ENCODE peak calls at places on chromosomes 7 and 10, in seven cellular contexts. One of them, this sample, is unnamed.

GRCh38 chr10:68566955-68567354 is 6.8 kb downstream of the TET1 start:
- DNase-seq in cardiac muscle cell: no peak
- DNase-seq in body of pancreas: no peak
- DNase-seq in PC-3: no peak
- DNase-seq in esophagus squamous epithelium: no peak
- DNase-seq in fibroblast of mammary gland: peak
- DNase-seq in heart right ventricle: no peak
- DNase-seq in this sample: no peak

GRCh38 chr10:15254808-15255655 is 86.5 kb upstream of the NMT2 start:
- DNase-seq in cardiac muscle cell: no peak
- DNase-seq in body of pancreas: peak
- DNase-seq in PC-3: no peak
- DNase-seq in esophagus squamous epithelium: no peak
- DNase-seq in fibroblast of mammary gland: no peak
- DNase-seq in heart right ventricle: no peak
- DNase-seq in this sample: no peak

GRCh38 chr7:95213809-95214492 is 110.4 kb downstream of the PON1 start:
- DNase-seq in cardiac muscle cell: peak
- DNase-seq in body of pancreas: peak
- DNase-seq in PC-3: no peak
- DNase-seq in esophagus squamous epithelium: no peak
- DNase-seq in fibroblast of mammary gland: peak
- DNase-seq in heart right ventricle: peak
- DNase-seq in this sample: peak

GRCh38 chr10:106320078-106320477 is 844.4 kb downstream of the SORCS1 start:
- DNase-seq in cardiac muscle cell: no peak
- DNase-seq in body of pancreas: no peak
- DNase-seq in PC-3: no peak
- DNase-seq in esophagus squamous epithelium: no peak
- DNase-seq in fibroblast of mammary gland: no peak
- DNase-seq in heart right ventricle: no peak
- DNase-seq in this sample: no peak

GRCh38 chr10:61486738-61487396 is 33.7 kb upstream of the TMEM26 start:
- DNase-seq in cardiac muscle cell: peak
- DNase-seq in body of pancreas: no peak
- DNase-seq in PC-3: peak
- DNase-seq in esophagus squamous epithelium: no peak
- DNase-seq in fibroblast of mammary gland: peak
- DNase-seq in heart right ventricle: no peak
- DNase-seq in this sample: no peak

GRCh38 chr7:98879198-98879988 is 1.1 kb downstream of the TRRAP start:
- DNase-seq in cardiac muscle cell: no peak
- DNase-seq in body of pancreas: peak
- DNase-seq in PC-3: peak
- DNase-seq in esophagus squamous epithelium: no peak
- DNase-seq in fibroblast of mammary gland: peak
- DNase-seq in heart right ventricle: peak
- DNase-seq in this sample: no peak

GRCh38 chr10:69315610-69316312 is 37.5 kb downstream of the HK1 start:
- DNase-seq in cardiac muscle cell: no peak
- DNase-seq in body of pancreas: no peak
- DNase-seq in PC-3: no peak
- DNase-seq in esophagus squamous epithelium: no peak
- DNase-seq in fibroblast of mammary gland: no peak
- DNase-seq in heart right ventricle: no peak
- DNase-seq in this sample: no peak

GRCh38 chr7:137948845-137949330 is 53.0 kb downstream of the CREB3L2 start:
- DNase-seq in cardiac muscle cell: no peak
- DNase-seq in body of pancreas: no peak
- DNase-seq in PC-3: no peak
- DNase-seq in esophagus squamous epithelium: no peak
- DNase-seq in fibroblast of mammary gland: no peak
- DNase-seq in heart right ventricle: no peak
- DNase-seq in this sample: no peak

GRCh38 chr7:43044521-43044920 is 67.9 kb upstream of the HECW1 start:
- DNase-seq in cardiac muscle cell: no peak
- DNase-seq in body of pancreas: no peak
- DNase-seq in PC-3: no peak
- DNase-seq in esophagus squamous epithelium: no peak
- DNase-seq in fibroblast of mammary gland: no peak
- DNase-seq in heart right ventricle: no peak
- DNase-seq in this sample: no peak

GRCh38 chr10:1643161-1643910 is 94.0 kb downstream of the ADARB2 start:
- DNase-seq in cardiac muscle cell: no peak
- DNase-seq in body of pancreas: no peak
- DNase-seq in PC-3: peak
- DNase-seq in esophagus squamous epithelium: no peak
- DNase-seq in fibroblast of mammary gland: no peak
- DNase-seq in heart right ventricle: no peak
- DNase-seq in this sample: no peak

GRCh38 chr10:86857097-86857825 is 100.2 kb downstream of the MMRN2 start:
- DNase-seq in cardiac muscle cell: peak
- DNase-seq in body of pancreas: no peak
- DNase-seq in PC-3: peak
- DNase-seq in esophagus squamous epithelium: no peak
- DNase-seq in fibroblast of mammary gland: peak
- DNase-seq in heart right ventricle: no peak
- DNase-seq in this sample: peak

GRCh38 chr10:47256753-47257336 is 43.2 kb upstream of the GDF10 start:
- DNase-seq in cardiac muscle cell: no peak
- DNase-seq in body of pancreas: no peak
- DNase-seq in PC-3: no peak
- DNase-seq in esophagus squamous epithelium: no peak
- DNase-seq in fibroblast of mammary gland: peak
- DNase-seq in heart right ventricle: no peak
- DNase-seq in this sample: no peak

GRCh38 chr7:92833766-92834605 is 2.4 kb downstream of the CDK6 start:
- DNase-seq in cardiac muscle cell: peak
- DNase-seq in body of pancreas: peak
- DNase-seq in PC-3: peak
- DNase-seq in esophagus squamous epithelium: peak
- DNase-seq in fibroblast of mammary gland: peak
- DNase-seq in heart right ventricle: peak
- DNase-seq in this sample: no peak

GRCh38 chr10:79400567-79401004 is 44.8 kb downstream of the ZCCHC24 start:
- DNase-seq in cardiac muscle cell: peak
- DNase-seq in body of pancreas: peak
- DNase-seq in PC-3: peak
- DNase-seq in esophagus squamous epithelium: no peak
- DNase-seq in fibroblast of mammary gland: peak
- DNase-seq in heart right ventricle: peak
- DNase-seq in this sample: no peak

GRCh38 chr10:63738410-63738809 is 217.2 kb downstream of the REEP3 start:
- DNase-seq in cardiac muscle cell: peak
- DNase-seq in body of pancreas: no peak
- DNase-seq in PC-3: peak
- DNase-seq in esophagus squamous epithelium: no peak
- DNase-seq in fibroblast of mammary gland: peak
- DNase-seq in heart right ventricle: no peak
- DNase-seq in this sample: peak

GRCh38 chr10:107546239-107546638 is 381.7 kb upstream of the SORCS1 start:
- DNase-seq in cardiac muscle cell: peak
- DNase-seq in body of pancreas: no peak
- DNase-seq in PC-3: peak
- DNase-seq in esophagus squamous epithelium: no peak
- DNase-seq in fibroblast of mammary gland: peak
- DNase-seq in heart right ventricle: no peak
- DNase-seq in this sample: no peak

GRCh38 chr7:87058739-87059524 is 522 bp downstream of the ELAPOR2 start:
- DNase-seq in cardiac muscle cell: peak
- DNase-seq in body of pancreas: peak
- DNase-seq in PC-3: no peak
- DNase-seq in esophagus squamous epithelium: no peak
- DNase-seq in fibroblast of mammary gland: no peak
- DNase-seq in heart right ventricle: peak
- DNase-seq in this sample: no peak

GRCh38 chr7:149773446-149774236 is at the start of gene ZNF467:
- DNase-seq in cardiac muscle cell: peak
- DNase-seq in body of pancreas: peak
- DNase-seq in PC-3: peak
- DNase-seq in esophagus squamous epithelium: no peak
- DNase-seq in fibroblast of mammary gland: no peak
- DNase-seq in heart right ventricle: peak
- DNase-seq in this sample: no peak

GRCh38 chr7:80335473-80336232 is 176.2 kb downstream of the GNAT3 start:
- DNase-seq in cardiac muscle cell: peak
- DNase-seq in body of pancreas: no peak
- DNase-seq in PC-3: no peak
- DNase-seq in esophagus squamous epithelium: no peak
- DNase-seq in fibroblast of mammary gland: no peak
- DNase-seq in heart right ventricle: no peak
- DNase-seq in this sample: no peak

GRCh38 chr7:132603241-132603789 is 27.0 kb upstream of the PLXNA4 start:
- DNase-seq in cardiac muscle cell: no peak
- DNase-seq in body of pancreas: no peak
- DNase-seq in PC-3: no peak
- DNase-seq in esophagus squamous epithelium: no peak
- DNase-seq in fibroblast of mammary gland: no peak
- DNase-seq in heart right ventricle: no peak
- DNase-seq in this sample: no peak

DNA sequence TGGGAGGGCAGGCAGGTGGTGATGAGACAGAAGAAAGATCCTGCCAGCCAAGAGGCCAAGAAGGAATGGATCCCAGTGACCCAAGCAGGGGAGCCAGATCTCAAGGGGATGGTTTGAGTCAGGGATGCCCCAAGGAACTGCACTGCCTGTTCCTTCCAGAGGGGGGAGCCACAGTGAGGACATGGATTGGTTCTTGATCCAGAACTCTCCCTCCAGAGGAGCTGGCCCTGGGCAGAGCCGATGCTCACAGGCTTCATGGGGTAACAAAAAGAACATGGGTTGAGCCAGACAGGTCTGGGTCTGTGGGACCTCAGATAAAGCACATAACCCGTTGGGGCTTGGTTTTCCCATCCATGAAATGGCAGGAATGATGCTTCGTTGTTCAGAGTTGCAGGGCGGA is 4.6 kb upstream of the DENND2A start:
- DNase-seq in cardiac muscle cell: no peak
- DNase-seq in body of pancreas: no peak
- DNase-seq in PC-3: no peak
- DNase-seq in esophagus squamous epithelium: no peak
- DNase-seq in fibroblast of mammary gland: no peak
- DNase-seq in heart right ventricle: no peak
- DNase-seq in this sample: no peak
- H3K4me3 ChIP-seq in cardiac muscle cell: no peak
- H3K4me3 ChIP-seq in body of pancreas: no peak
- H3K4me3 ChIP-seq in PC-3: no peak
- H3K4me3 ChIP-seq in esophagus squamous epithelium: no peak
- H3K4me3 ChIP-seq in fibroblast of mammary gland: no peak
- H3K4me3 ChIP-seq in heart right ventricle: no peak
- H3K4me3 ChIP-seq in this sample: no peak

GRCh38 chr7:12434012-12434642 is 30.5 kb upstream of the VWDE start:
- DNase-seq in cardiac muscle cell: peak
- DNase-seq in body of pancreas: no peak
- DNase-seq in PC-3: peak
- DNase-seq in esophagus squamous epithelium: no peak
- DNase-seq in fibroblast of mammary gland: peak
- DNase-seq in heart right ventricle: no peak
- DNase-seq in this sample: no peak
- TF ChIP-seq CTCF in cardiac muscle cell: peak
- TF ChIP-seq CTCF in body of pancreas: peak
- TF ChIP-seq CTCF in PC-3: peak
- TF ChIP-seq CTCF in esophagus squamous epithelium: no peak
- TF ChIP-seq CTCF in fibroblast of mammary gland: peak
- TF ChIP-seq CTCF in heart right ventricle: no peak
- TF ChIP-seq CTCF in this sample: peak

DNA sequence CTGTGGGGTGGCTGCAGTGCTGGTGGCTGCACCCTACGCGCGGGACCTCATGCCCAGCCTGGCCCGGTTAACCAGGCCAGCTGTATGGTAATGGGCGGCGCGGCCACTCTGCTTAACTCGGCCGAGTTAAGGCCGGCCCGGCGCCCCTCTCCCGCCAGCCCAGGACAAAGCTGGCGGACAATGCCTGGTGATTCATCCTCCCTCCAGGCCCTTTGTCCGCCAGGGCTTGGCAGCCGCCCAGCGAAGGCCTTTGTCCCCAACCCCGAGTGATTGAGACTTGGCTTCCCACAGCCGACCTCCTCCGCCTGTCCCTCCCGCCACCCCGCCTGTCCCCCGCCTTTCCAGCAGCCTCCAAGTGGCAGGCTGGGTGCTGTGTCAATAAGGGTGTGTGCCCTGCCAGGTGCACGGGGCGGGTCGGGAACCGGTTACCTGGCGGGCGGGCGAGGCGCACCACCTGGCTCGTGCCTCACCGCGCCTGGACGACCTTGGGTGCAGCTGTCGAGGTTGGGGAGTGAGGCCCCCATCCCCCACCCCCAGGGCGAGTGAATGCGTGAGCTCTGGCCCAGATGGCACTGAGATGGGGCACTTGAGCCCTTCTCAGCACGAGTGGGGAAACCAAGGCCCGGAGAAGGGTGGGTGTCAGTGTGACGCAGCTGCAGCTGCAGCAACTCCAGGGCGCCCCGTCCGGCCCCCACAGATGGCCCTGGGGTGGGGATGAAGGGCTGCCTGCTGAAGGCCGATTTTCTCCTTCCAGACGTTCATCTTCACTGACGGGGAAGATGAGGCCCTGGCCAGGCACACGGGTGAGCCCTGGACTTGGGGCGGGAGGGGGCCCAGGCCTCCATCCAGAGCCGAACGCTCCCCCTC is 4.6 kb downstream of the LFNG start:
- DNase-seq in cardiac muscle cell: peak
- DNase-seq in body of pancreas: peak
- DNase-seq in PC-3: peak
- DNase-seq in esophagus squamous epithelium: no peak
- DNase-seq in fibroblast of mammary gland: peak
- DNase-seq in heart right ventricle: peak
- DNase-seq in this sample: no peak
- H3K4me3 ChIP-seq in cardiac muscle cell: no peak
- H3K4me3 ChIP-seq in body of pancreas: no peak
- H3K4me3 ChIP-seq in PC-3: peak
- H3K4me3 ChIP-seq in esophagus squamous epithelium: peak
- H3K4me3 ChIP-seq in fibroblast of mammary gland: no peak
- H3K4me3 ChIP-seq in heart right ventricle: peak
- H3K4me3 ChIP-seq in this sample: no peak

DNA sequence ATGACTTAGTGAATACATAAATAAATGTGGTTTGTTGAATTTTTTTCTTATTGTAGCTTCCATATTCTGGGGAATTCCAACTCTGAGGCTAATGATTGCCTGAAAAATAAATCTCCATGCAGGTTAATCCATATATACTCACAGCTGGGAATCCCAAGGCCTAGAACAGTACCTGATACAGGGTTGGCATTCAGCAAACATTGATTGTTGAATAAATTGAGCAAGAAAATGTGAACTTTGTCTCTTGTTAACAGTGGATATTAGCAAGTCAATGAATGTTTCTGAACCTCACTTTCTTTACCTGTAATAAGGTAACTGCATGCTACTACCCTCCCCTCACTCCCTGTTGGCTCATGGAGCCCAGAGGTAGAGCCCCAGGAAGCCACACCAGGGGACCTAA is 253.6 kb upstream of the AOAH start:
- DNase-seq in cardiac muscle cell: no peak
- DNase-seq in body of pancreas: no peak
- DNase-seq in PC-3: no peak
- DNase-seq in esophagus squamous epithelium: no peak
- DNase-seq in fibroblast of mammary gland: no peak
- DNase-seq in heart right ventricle: no peak
- DNase-seq in this sample: no peak
- TF ChIP-seq CTCF in cardiac muscle cell: no peak
- TF ChIP-seq CTCF in body of pancreas: no peak
- TF ChIP-seq CTCF in PC-3: no peak
- TF ChIP-seq CTCF in esophagus squamous epithelium: no peak
- TF ChIP-seq CTCF in fibroblast of mammary gland: no peak
- TF ChIP-seq CTCF in heart right ventricle: no peak
- TF ChIP-seq CTCF in this sample: no peak

GRCh38 chr10:31215052-31215451 is 104.0 kb upstream of the ZEB1 start:
- DNase-seq in cardiac muscle cell: no peak
- DNase-seq in body of pancreas: no peak
- DNase-seq in PC-3: no peak
- DNase-seq in esophagus squamous epithelium: no peak
- DNase-seq in fibroblast of mammary gland: no peak
- DNase-seq in heart right ventricle: no peak
- DNase-seq in this sample: no peak
- H3K4me3 ChIP-seq in cardiac muscle cell: no peak
- H3K4me3 ChIP-seq in body of pancreas: no peak
- H3K4me3 ChIP-seq in PC-3: no peak
- H3K4me3 ChIP-seq in esophagus squamous epithelium: no peak
- H3K4me3 ChIP-seq in fibroblast of mammary gland: no peak
- H3K4me3 ChIP-seq in heart right ventricle: no peak
- H3K4me3 ChIP-seq in this sample: no peak

This sample was measured in astrocyte of the cerebellum.